ENCODE peak calls at places on chromosome 21, in five cellular contexts. U is esophagus squamous epithelium, E is stomach, I is thyroid gland, O is HCT116. P is an unnamed sample. For H3K4me1, the result is how much of the 10 kb centered on the place peaks cover.

GRCh38 chr21:28272272-28272992 is 720.2 kb downstream of the LTN1 start:
- DNase-seq in U (no peak), E (no peak), I (no peak), O (no peak), P (no peak)

GRCh38 chr21:18522181-18522771 is 118.7 kb upstream of the TMPRSS15 start:
- DNase-seq in U (no peak), E (no peak), I (no peak), O (no peak), P (no peak)

GRCh38 chr21:39119696-39120290 is 63.5 kb downstream of the PSMG1 start:
- DNase-seq in U (no peak), E (no peak), I (no peak), O (no peak), P (no peak)

GRCh38 chr21:26845066-26845749 is at the start of gene ADAMTS1:
- DNase-seq in U (no peak), E (peak), I (peak), O (no peak), P (peak)

GRCh38 chr21:25457411-25457810 is 149.9 kb downstream of the MRPL39 start:
- DNase-seq in U (no peak), E (no peak), I (no peak), O (no peak), P (no peak)

GRCh38 chr21:16794944-16795343 is 717.9 kb upstream of the CXADR start:
- DNase-seq in U (no peak), E (no peak), I (no peak), O (no peak), P (no peak)

GRCh38 chr21:16667395-16667794 is 845.4 kb upstream of the CXADR start:
- DNase-seq in U (no peak), E (no peak), I (no peak), O (no peak), P (no peak)

GRCh38 chr21:44085491-44086321 is 21.5 kb upstream of the PWP2 start:
- DNase-seq in U (no peak), E (peak), I (no peak), O (no peak), P (no peak)

GRCh38 chr21:25425156-25425555 is 182.1 kb downstream of the MRPL39 start:
- DNase-seq in U (no peak), E (no peak), I (no peak), O (no peak), P (no peak)

GRCh38 chr21:17454315-17455027 is 58.4 kb upstream of the CXADR start:
- DNase-seq in U (no peak), E (no peak), I (peak), O (peak), P (no peak)

GRCh38 chr21:26626187-26626586 is 53.1 kb upstream of the CYYR1 start:
- DNase-seq in U (no peak), E (no peak), I (no peak), O (no peak), P (no peak)

GRCh38 chr21:39913651-39914145 is 46.5 kb downstream of the PCP4 start:
- DNase-seq in U (no peak), E (no peak), I (no peak), O (no peak), P (no peak)

GRCh38 chr21:31351438-31351837 is 7.4 kb upstream of the TIAM1 start:
- DNase-seq in U (no peak), E (no peak), I (no peak), O (no peak), P (no peak)

GRCh38 chr21:27694667-27695066 is 727.8 kb upstream of the ADAMTS5 start:
- DNase-seq in U (no peak), E (no peak), I (no peak), O (no peak), P (no peak)

GRCh38 chr21:44778499-44778911 is 23.1 kb downstream of the UBE2G2 start:
- DNase-seq in U (no peak), E (no peak), I (no peak), O (peak), P (no peak)

GRCh38 chr21:16579538-16579937 is 849.8 kb downstream of the USP25 start:
- DNase-seq in U (no peak), E (no peak), I (peak), O (no peak), P (no peak)

GRCh38 chr21:32914424-32915070 is 111.2 kb upstream of the OLIG2 start:
- DNase-seq in U (no peak), E (no peak), I (no peak), O (no peak), P (no peak)

GRCh38 chr21:31479222-31479621 is 135.2 kb upstream of the TIAM1 start:
- DNase-seq in U (no peak), E (no peak), I (no peak), O (no peak), P (no peak)

GRCh38 chr21:23281917-23282316 is 2283.7 kb downstream of the NCAM2 start:
- DNase-seq in U (no peak), E (no peak), I (no peak), O (no peak), P (no peak)

GRCh38 chr21:44844256-44844655 is 26.4 kb upstream of the SUMO3 start:
- DNase-seq in U (no peak), E (no peak), I (no peak), O (no peak), P (no peak)

GRCh38 chr21:21458124-21458631 is 460.0 kb downstream of the NCAM2 start:
- DNase-seq in U (no peak), E (no peak), I (no peak), O (no peak), P (no peak)

GRCh38 chr21:44436111-44436611 is 19.1 kb upstream of the LRRC3 start:
- DNase-seq in U (no peak), E (no peak), I (no peak), O (no peak), P (no peak)

GRCh38 chr21:43884012-43884860 is 19.2 kb downstream of the AGPAT3 start:
- DNase-seq in U (no peak), E (peak), I (peak), O (peak), P (no peak)

GRCh38 chr21:24045775-24046215 is 1561.5 kb downstream of the MRPL39 start:
- DNase-seq in U (no peak), E (peak), I (peak), O (no peak), P (peak)

GRCh38 chr21:43892334-43892733 is 27.3 kb downstream of the AGPAT3 start:
- DNase-seq in U (no peak), E (no peak), I (no peak), O (no peak), P (no peak)

GRCh38 chr21:35099310-35099709 is 50.2 kb upstream of the RUNX1 start:
- DNase-seq in U (no peak), E (no peak), I (no peak), O (no peak), P (no peak)

GRCh38 chr21:36134820-36135390 is at the start of gene CBR3:
- DNase-seq in U (no peak), E (peak), I (peak), O (no peak), P (peak)
- TF ChIP-seq POLR2A in U (no peak), E (no peak), I (peak), O (no peak), P (peak)

DNA sequence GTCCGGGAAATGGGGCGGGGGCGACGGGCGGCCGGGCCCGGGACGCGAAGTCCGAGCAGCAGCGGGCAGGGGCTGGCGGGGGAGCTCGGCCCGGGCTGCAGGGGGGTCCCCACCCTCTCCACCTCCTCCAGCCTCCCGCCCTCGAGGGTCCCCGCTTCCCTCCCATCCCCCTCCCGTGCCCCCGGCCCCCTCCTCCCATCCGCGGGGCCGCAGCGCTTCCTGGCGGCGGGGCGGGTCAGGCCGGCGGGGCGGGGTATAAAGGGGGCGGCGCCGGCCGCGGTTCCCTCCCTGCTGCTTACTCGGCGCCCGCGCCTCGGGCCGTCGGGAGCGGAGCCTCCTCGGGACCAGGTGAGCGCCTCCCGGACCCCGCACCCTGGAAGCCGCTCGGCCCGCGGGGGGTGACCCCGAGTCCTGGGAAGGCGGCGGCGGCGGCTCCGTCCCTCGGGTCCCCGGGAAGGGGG is at the start of gene COL6A2:
- DNase-seq in U (no peak), E (peak), I (peak), O (no peak), P (peak)
- H3K4me3 ChIP-seq in U (peak), E (peak), I (no peak), O (peak), P (peak)

GRCh38 chr21:41923641-41924342 is 30.0 kb downstream of the C2CD2 start:
- DNase-seq in U (no peak), E (no peak), I (no peak), O (no peak), P (no peak)
- H3K4me1 ChIP-seq in U (under half), E (half or more), I (under half), O (under half), P (under half)

DNA sequence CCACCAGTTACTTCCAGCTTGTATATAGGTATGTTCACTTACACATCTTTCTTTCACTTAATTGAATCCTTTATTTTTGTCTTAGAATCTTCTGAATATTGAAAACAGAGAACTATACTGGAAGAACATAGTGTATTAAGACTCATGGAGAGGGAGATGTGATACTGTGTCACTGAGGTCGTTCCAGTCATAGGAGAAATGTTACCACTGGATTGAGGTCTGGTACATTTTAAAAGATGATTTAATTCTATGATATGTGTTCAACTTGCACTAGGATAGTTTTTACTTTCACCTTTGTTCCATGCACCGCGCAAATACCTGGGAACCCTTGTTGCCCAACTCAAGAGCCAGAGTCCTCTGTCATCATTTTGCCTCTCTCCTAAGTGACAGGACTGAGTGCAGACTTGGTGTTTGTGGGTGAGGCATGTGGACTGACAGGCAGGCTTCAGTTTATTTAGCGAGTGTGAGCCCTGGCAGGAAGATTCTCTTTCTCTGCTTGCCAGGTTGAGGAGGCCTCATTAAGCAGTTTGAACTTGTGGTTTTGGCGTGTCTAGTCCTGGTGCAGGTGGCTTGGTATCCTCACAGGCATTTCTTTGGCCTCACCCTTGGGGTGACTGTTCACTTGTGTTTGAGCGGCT is 63.7 kb downstream of the DYRK1A start:
- DNase-seq in U (no peak), E (no peak), I (no peak), O (no peak), P (peak)
- TF ChIP-seq POLR2A in U (no peak), E (no peak), I (no peak), O (no peak), P (no peak)

GRCh38 chr21:19998450-19998849 is 999.8 kb upstream of the NCAM2 start:
- DNase-seq in U (no peak), E (no peak), I (no peak), O (no peak), P (no peak)

GRCh38 chr21:19993186-19993711 is 1005.0 kb upstream of the NCAM2 start:
- DNase-seq in U (no peak), E (no peak), I (no peak), O (no peak), P (no peak)

GRCh38 chr21:19987671-19988070 is 1010.5 kb upstream of the NCAM2 start:
- DNase-seq in U (no peak), E (no peak), I (no peak), O (no peak), P (no peak)

GRCh38 chr21:19995253-19995652 is 1003.0 kb upstream of the NCAM2 start:
- DNase-seq in U (no peak), E (no peak), I (no peak), O (no peak), P (no peak)

GRCh38 chr21:19992540-19992939 is 1005.7 kb upstream of the NCAM2 start:
- DNase-seq in U (no peak), E (no peak), I (no peak), O (no peak), P (no peak)
- H3K4me3 ChIP-seq in U (no peak), E (no peak), I (no peak), O (no peak), P (no peak)

P was measured in prostate gland.